ENCODE peak calls at places on chromosome 7, in four cellular contexts. U, I, M and Q are unnamed samples.

GRCh38 chr7:132243463-132243862 is 332.8 kb downstream of the PLXNA4 start:
- DNase-seq in U (no peak), I (no peak), M (no peak), Q (no peak)

GRCh38 chr7:69756235-69756634 is 158.0 kb downstream of the AUTS2 start:
- DNase-seq in U (no peak), I (no peak), M (no peak), Q (no peak)

GRCh38 chr7:129664029-129665012 is 52.8 kb downstream of the NRF1 start:
- DNase-seq in U (peak), I (no peak), M (no peak), Q (peak)

GRCh38 chr7:104700336-104700735 is 313.7 kb upstream of the KMT2E start:
- DNase-seq in U (no peak), I (no peak), M (no peak), Q (no peak)

GRCh38 chr7:130896051-130896881 is 162.3 kb upstream of the KLF14 start:
- DNase-seq in U (peak), I (no peak), M (no peak), Q (peak)

GRCh38 chr7:73858807-73859206 is 2.2 kb upstream of the TMEM270 start:
- DNase-seq in U (no peak), I (no peak), M (no peak), Q (peak)

GRCh38 chr7:81036871-81037270 is 118.0 kb upstream of the SEMA3C start:
- DNase-seq in U (no peak), I (no peak), M (no peak), Q (no peak)

GRCh38 chr7:24336461-24336860 is 52.5 kb downstream of the NPY start:
- DNase-seq in U (no peak), I (no peak), M (no peak), Q (no peak)

GRCh38 chr7:3518546-3518945 is 217.5 kb downstream of the SDK1 start:
- DNase-seq in U (no peak), I (no peak), M (no peak), Q (peak)

GRCh38 chr7:142954680-142955268 is 7.4 kb downstream of the KEL start:
- DNase-seq in U (no peak), I (no peak), M (no peak), Q (no peak)

GRCh38 chr7:135672560-135673359 is 10.4 kb downstream of the STMP1 start:
- DNase-seq in U (peak), I (peak), M (no peak), Q (peak)

GRCh38 chr7:152072451-152072850 is 47.0 kb downstream of the GALNT11 start:
- DNase-seq in U (no peak), I (no peak), M (no peak), Q (no peak)

GRCh38 chr7:156892821-156893706 is at the start of gene LMBR1:
- DNase-seq in U (peak), I (peak), M (peak), Q (peak)

DNA sequence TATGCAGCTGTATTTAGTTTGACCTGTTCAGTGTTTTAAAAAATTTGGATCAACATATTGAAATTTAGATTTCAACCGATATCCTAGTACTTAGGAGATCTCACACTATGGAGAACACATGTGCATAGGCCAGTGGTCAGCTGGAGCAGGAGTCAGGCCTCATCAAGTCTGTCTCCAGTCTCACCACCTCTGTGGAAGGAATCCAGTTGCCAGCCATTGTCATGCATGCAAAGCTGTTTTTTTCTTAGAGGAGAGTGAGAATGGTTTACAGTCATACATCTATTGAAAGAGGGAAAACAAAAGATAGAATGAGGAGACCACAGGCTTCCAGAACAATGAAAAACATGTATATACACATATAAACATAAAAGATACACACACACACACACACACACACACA is 7.6 kb upstream of the CLEC5A start:
- DNase-seq in U (no peak), I (no peak), M (no peak), Q (no peak)
- H2AFZ ChIP-seq in U (no peak), I (no peak), M (no peak), Q (no peak)

GRCh38 chr7:45126201-45126600 is 14.7 kb upstream of the TBRG4 start:
- DNase-seq in U (no peak), I (no peak), M (no peak), Q (no peak)

GRCh38 chr7:45125193-45125904 is 13.9 kb upstream of the TBRG4 start:
- DNase-seq in U (no peak), I (no peak), M (no peak), Q (no peak)

GRCh38 chr7:45124351-45124750 is 12.9 kb upstream of the TBRG4 start:
- DNase-seq in U (no peak), I (no peak), M (no peak), Q (no peak)

GRCh38 chr7:45122975-45123860 is 11.7 kb upstream of the TBRG4 start:
- DNase-seq in U (no peak), I (no peak), M (no peak), Q (no peak)

DNA sequence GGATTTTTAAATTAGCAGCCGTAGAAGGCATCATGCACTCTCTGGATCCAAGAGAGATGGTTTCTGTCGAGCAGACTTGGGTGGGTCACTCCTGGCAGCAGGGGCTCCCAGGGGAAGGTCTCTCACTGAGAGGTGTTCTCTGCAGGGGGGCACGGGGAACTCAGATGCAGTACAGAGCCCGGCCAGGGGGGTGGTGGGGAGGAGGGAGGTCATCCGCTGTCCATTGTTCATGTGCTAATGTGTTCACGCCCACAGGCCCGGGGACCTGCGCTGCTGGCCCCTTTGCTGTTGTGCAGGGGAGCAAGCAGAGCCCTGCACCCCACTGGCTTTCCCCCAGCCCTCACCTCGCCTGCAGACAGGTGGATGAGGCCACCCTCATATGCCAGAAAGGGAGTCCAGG is 12.4 kb upstream of the TBRG4 start:
- DNase-seq in U (no peak), I (no peak), M (peak), Q (no peak)
- H4K8ac ChIP-seq in U (no peak), I (peak), M (no peak), Q (no peak)

DNA sequence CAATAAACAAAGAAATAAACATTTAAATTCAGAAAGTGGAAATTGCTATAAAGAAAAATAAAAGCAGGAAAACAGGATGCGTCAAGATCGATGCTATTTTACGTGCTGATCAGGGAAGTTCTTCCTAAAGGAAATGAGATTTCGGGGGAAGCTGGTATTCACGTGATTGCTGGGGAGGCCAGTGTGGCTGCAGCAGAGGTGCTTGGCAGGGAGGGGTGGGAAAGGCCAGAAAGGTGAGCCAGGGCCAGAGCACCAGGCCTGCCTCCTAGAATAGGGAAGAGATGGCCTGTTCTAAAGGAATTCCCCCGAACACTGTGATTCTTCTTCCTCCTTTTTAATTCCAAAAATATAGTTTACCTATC is 923 bp upstream of the CREB3L2 start:
- DNase-seq in U (no peak), I (no peak), M (no peak), Q (no peak)
- H2AFZ ChIP-seq in U (no peak), I (peak), M (no peak), Q (peak)

DNA sequence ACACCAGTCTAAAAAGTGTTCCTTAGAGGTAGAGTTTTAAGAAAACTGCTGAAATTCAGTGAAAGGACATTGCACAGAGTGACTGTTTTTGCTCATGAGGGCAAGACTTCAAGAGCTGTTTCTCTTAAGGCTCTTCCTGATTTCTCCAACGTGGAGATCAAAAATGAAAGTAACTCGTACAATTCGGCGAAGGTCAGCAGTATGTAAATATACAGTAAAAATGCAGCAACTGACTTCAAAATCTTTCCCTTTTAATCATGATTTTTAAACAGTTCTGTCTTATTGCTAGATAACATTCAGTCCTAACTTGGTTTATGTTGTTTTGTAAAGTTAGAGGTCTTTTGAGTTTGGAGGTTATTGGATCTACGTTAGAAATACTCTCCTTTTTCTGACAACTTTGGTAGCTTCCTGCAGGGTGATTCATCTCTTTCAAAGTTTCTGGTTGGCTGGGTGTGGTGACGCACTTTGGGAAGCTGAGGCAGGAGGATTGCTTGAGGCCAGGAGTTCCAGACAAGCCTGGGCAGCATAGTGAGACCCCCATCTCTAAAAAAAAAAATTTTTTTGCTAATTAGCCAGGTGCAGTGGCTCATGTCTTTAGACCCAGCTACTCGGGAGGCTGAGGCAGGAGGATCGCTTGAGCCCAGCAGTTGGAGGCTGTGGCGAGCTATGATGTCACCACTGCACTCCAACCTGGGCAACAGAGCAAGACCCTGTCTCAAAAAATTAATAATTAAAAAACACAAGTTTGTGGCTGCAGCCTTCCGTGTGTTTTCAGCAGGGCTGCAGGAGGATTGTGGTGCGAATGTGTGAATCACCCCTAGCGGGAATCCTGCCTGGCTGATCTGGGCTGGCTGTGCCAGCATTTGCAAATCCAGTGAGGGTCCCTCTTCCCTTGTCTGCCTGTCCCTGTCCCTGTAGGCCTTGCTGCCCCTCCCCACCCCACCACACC is 29.2 kb upstream of the AP5Z1 start:
- DNase-seq in U (peak), I (no peak), M (no peak), Q (peak)
- H4K8ac ChIP-seq in U (peak), I (peak), M (no peak), Q (no peak)

DNA sequence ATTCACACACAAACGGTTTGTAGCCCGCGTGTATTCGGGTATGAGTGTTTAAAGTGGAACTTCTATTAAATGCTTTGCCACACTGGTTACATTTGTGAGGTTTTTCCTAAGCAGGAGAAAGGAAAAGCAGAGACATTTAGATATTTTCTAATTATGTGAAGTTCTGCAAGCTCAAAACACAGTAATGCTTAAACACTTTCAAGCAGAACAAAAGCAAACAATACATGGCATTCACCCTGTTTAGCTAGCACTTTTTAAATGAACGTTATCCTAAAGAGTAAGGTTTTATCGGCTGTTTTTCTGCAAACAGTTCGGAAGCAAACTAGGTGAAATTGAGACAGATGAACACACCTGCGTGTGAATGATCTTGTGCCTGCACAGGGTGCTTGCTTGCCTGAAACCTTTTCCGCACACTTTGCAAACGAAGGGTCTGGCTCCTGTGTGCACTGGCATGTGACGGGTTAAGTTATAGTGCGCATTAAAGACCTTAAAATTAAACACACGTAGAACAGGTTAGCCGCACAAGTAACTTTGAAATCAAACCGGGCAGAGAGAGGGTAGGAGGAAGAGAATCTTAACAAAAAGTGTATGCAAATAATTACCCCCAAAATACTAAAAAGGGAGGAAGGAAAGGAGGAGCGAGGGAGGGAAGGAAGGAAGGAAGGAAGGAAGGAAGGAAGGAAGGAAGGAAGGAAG is 1.6 kb downstream of the FEZF1 start:
- DNase-seq in U (no peak), I (no peak), M (no peak), Q (no peak)
- H2AFZ ChIP-seq in U (no peak), I (no peak), M (no peak), Q (no peak)